ENCODE peak calls at places on chromosomes 3 and 15, in four cellular contexts. L is K562, X is HepG2, W is H1. T is an unnamed sample.
A peak's percentile ranks its signal among the peaks of the same experiment; 100 is the strongest.

GRCh38 chr3:171206283-171206682 is 179.8 kb upstream of the SLC2A2 start:
- DNase-seq in L (no peak), X (no peak), W (no peak), T (peak; percentile 62)

GRCh38 chr3:32238027-32238815 is at the start of gene CMTM8:
- DNase-seq in L (peak; percentile 14), W (no peak), X (peak; percentile 69), T (no peak)

GRCh38 chr3:127487196-127487595 is 103.3 kb downstream of the TPRA1 start:
- DNase-seq in X (no peak), L (no peak), W (no peak), T (no peak)

GRCh38 chr15:32905481-32905880 is 187.7 kb downstream of the GREM1 start:
- DNase-seq in L (no peak), W (no peak), X (no peak), T (no peak)

GRCh38 chr15:88631464-88632028 is 7.3 kb upstream of the ISG20 start:
- DNase-seq in L (no peak), W (no peak), X (no peak), T (no peak)

GRCh38 chr3:23508464-23508863 is 297.3 kb upstream of the UBE2E1 start:
- DNase-seq in W (no peak), X (no peak), L (no peak), T (no peak)

GRCh38 chr15:66830358-66830757 is 128.3 kb downstream of the SMAD6 start:
- DNase-seq in X (no peak), W (no peak), L (no peak), T (no peak)

GRCh38 chr3:16836505-16837237 is 48.1 kb upstream of the PLCL2 start:
- DNase-seq in X (no peak), L (no peak), W (no peak), T (no peak)

GRCh38 chr15:63156708-63157065 is 590 bp downstream of the RPS27L start:
- DNase-seq in W (no peak), X (peak; percentile 25), L (peak; percentile 61), T (no peak)

GRCh38 chr3:45617430-45618080 is 23.0 kb downstream of the LIMD1 start:
- DNase-seq in X (peak; percentile 89), W (no peak), L (no peak), T (no peak)

GRCh38 chr15:92184142-92184541 is 209.5 kb upstream of the ST8SIA2 start:
- DNase-seq in W (no peak), X (no peak), L (no peak), T (no peak)

GRCh38 chr3:148459931-148460513 is 237.7 kb upstream of the AGTR1 start:
- DNase-seq in X (no peak), L (peak; percentile 0), W (no peak), T (no peak)

GRCh38 chr3:86104154-86104553 is 886.8 kb downstream of the VGLL3 start:
- DNase-seq in W (peak; percentile 2), L (no peak), X (no peak), T (no peak)

GRCh38 chr3:136232413-136232812 is 17.7 kb upstream of the PCCB start:
- DNase-seq in X (no peak), W (no peak), L (no peak), T (no peak)

GRCh38 chr15:66078196-66078928 is 175.2 kb downstream of the MEGF11 start:
- DNase-seq in W (no peak), X (no peak), L (no peak), T (no peak)

GRCh38 chr3:108008931-108009635 is 81.7 kb downstream of the CD47 start:
- DNase-seq in L (no peak), W (no peak), X (no peak), T (no peak)

GRCh38 chr3:16338999-16339398 is 74.0 kb downstream of the OXNAD1 start:
- DNase-seq in L (no peak), W (no peak), X (peak; percentile 16), T (no peak)

GRCh38 chr3:150251654-150252053 is 156.4 kb upstream of the TSC22D2 start:
- DNase-seq in L (no peak), W (no peak), X (no peak), T (no peak)

GRCh38 chr15:80849308-80849707 is 70.1 kb downstream of the CEMIP start:
- DNase-seq in L (no peak), X (no peak), W (no peak), T (no peak)

GRCh38 chr3:141083226-141083625 is 32.1 kb downstream of the SPSB4 start:
- DNase-seq in W (no peak), L (no peak), X (no peak), T (no peak)

GRCh38 chr3:46500631-46501377 is 3.0 kb downstream of the RTP3 start:
- DNase-seq in W (no peak), X (no peak), L (no peak), T (peak; percentile 38)

GRCh38 chr3:87359807-87360206 is 83.4 kb upstream of the POU1F1 start:
- DNase-seq in L (no peak), W (no peak), X (no peak), T (no peak)

GRCh38 chr3:106336619-106337018 is 467.8 kb upstream of the CBLB start:
- DNase-seq in L (no peak), X (no peak), W (no peak), T (no peak)

GRCh38 chr15:47817825-47818681 is 100.7 kb downstream of the SEMA6D start:
- DNase-seq in X (no peak), L (no peak), W (peak; percentile 3), T (no peak)

GRCh38 chr15:81336568-81336967 is 12.6 kb upstream of the STARD5 start:
- DNase-seq in L (peak; percentile 41), W (no peak), X (peak; percentile 12), T (no peak)

DNA sequence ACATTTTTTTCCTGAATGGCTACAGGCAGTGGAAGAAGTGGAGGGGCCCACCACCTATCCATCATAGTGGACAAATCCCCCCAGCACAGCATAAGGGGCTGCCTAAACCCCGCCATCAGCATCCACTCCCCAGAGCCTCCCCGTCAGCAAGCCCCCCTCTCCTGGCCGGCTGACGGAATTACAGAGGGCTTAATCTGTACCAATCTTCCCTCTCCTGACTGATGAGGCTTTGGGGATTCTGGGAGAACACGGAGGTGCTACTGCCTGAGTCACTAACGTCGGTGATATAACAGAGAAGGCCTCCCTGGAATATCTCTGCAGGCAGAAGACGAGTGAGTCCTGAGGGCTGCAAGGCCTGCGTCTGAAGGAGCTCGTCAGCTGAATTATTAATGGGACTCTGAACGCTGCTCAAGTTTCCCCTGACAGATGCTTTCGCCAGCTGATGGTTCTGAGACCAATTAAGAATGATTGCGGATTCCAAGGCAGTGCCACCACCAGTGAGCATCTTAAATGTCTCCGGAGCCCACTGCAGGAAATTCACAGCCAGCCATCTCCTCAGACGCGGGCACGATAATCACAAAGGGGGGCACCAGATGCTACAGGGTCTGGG is 147.7 kb downstream of the XXYLT1 start:
- DNase-seq in L (peak; percentile 33), X (no peak), W (no peak), T (no peak)
- TF ChIP-seq JUND in L (no peak), X (no peak), W (no peak), T (no peak)

GRCh38 chr15:94844533-94845390 is 613.4 kb downstream of the MCTP2 start:
- DNase-seq in L (peak; percentile 92), W (no peak), X (peak; percentile 96), T (no peak)

GRCh38 chr15:94843060-94843459 is 611.7 kb downstream of the MCTP2 start:
- DNase-seq in L (no peak), W (no peak), X (no peak), T (no peak)

GRCh38 chr15:94838281-94838680 is 606.9 kb downstream of the MCTP2 start:
- DNase-seq in X (no peak), L (no peak), W (no peak), T (no peak)

GRCh38 chr15:94844188-94844532 is 612.8 kb downstream of the MCTP2 start:
- DNase-seq in X (peak; percentile 19), L (no peak), W (no peak), T (no peak)

DNA sequence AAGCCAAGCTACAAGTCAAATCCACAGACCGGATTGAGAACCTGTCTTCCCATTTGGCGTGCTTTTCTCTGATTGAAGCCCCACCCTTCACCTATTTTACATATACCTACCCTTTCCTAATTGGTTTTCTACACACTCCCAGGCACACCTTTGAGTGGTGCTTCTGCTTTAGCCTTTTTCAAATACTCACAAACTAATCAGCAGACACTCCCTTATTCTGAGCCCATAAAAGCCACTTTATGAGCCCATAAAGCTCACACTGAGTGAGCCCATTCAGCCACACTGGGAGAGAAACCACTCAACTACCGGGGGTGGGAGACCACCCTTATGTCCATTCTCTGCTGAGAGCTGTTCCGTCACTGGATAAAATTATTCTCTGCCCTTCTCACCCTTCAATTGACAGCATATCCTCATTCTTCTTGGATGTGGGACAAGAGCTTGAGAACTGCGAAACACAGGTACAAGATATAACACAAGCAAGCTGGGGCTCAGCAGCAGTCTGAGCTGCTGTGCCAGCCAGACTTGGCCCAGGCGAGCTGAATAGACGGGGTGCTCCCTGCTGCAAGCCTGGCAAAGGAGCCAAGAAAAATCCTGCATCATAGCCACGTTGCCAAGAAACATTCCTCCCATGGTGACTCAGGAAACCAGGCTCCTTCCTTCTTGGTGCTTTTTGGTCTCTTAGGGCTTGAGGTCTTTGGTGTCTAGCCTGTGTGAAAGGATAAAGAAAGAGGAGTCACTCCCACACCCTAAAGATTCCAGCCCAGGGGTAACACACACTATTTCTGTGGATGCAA is 609.6 kb downstream of the MCTP2 start:
- DNase-seq in W (no peak), X (no peak), L (no peak), T (no peak)
- TF ChIP-seq BRCA1 in W (no peak), X (no peak), L (no peak), T (no peak)

DNA sequence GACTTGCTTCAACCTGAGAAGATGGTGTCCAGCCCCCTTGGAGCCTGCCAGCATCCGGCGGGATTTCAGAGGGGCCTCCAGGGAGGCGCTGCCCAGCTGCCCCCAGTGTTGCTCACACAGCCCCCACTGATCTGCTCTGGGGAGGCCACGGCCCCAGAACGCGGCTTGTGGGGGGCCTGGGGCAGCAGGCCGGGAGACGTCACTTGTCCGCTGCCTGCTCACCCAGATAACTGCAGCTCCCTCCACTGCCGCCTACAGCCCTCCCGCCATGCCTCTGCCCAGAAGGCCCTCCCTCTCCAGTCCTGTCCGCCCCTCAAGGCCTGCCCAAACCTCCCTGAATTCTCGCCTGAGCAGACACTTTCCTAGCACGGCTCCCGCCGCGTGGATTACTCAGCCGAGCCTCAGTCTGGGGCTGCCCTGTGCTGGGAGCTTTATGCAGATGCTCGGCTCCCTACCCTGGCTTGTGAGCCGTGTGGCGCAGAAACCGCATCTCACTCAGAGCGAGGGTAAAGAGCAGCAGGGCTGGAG is 17.2 kb upstream of the ADIPOQ start:
- DNase-seq in L (peak; percentile 82), X (no peak), W (no peak), T (no peak)
- TF ChIP-seq JUND in L (no peak), X (no peak), W (no peak), T (no peak)

GRCh38 chr3:144127700-144128099 is 156.1 kb downstream of the DIPK2A start:
- DNase-seq in W (no peak), L (no peak), X (no peak), T (no peak)
- TF ChIP-seq BRCA1 in W (no peak), L (no peak), X (no peak), T (no peak)

GRCh38 chr3:182045721-182046120 is 334.0 kb downstream of the SOX2 start:
- DNase-seq in W (no peak), L (no peak), X (no peak), T (no peak)

GRCh38 chr3:182052360-182052759 is 340.6 kb downstream of the SOX2 start:
- DNase-seq in L (no peak), X (no peak), W (no peak), T (no peak)

GRCh38 chr3:182050932-182051331 is 339.2 kb downstream of the SOX2 start:
- DNase-seq in W (no peak), X (no peak), L (no peak), T (no peak)

GRCh38 chr3:182046365-182046764 is 334.6 kb downstream of the SOX2 start:
- DNase-seq in L (peak; percentile 9), W (no peak), X (no peak), T (no peak)
- TF ChIP-seq JUND in L (no peak), W (no peak), X (no peak), T (no peak)

T was measured in GM12878.